ENCODE peak calls at places on chromosomes 1 and 21, in six cellular contexts. J, R, D, F, E and Y are unnamed samples.

GRCh38 chr1:159880435-159880834 is 18.0 kb upstream of the VSIG8 start:
- DNase-seq in J (no peak), R (no peak), D (no peak), F (no peak), E (no peak), Y (no peak)

GRCh38 chr1:24085007-24085406 is 26.9 kb downstream of the MYOM3 start:
- DNase-seq in J (no peak), R (no peak), D (no peak), F (no peak), E (no peak), Y (no peak)

GRCh38 chr1:234529661-234530237 is 50.8 kb upstream of the TARBP1 start:
- DNase-seq in J (no peak), R (no peak), D (no peak), F (no peak), E (no peak), Y (no peak)

GRCh38 chr21:34983680-34984086 is 65.4 kb downstream of the RUNX1 start:
- DNase-seq in J (no peak), R (no peak), D (peak), F (no peak), E (no peak), Y (no peak)

GRCh38 chr1:179298952-179299351 is 5.4 kb downstream of the SOAT1 start:
- DNase-seq in J (no peak), R (no peak), D (no peak), F (no peak), E (no peak), Y (no peak)

GRCh38 chr1:239963861-239964260 is 127.8 kb upstream of the FMN2 start:
- DNase-seq in J (no peak), R (no peak), D (no peak), F (no peak), E (no peak), Y (no peak)

GRCh38 chr1:65170511-65171142 is 22.6 kb downstream of the AK4 start:
- DNase-seq in J (no peak), R (peak), D (no peak), F (peak), E (no peak), Y (no peak)

GRCh38 chr1:55214903-55215193 is 316 bp downstream of the USP24 start:
- DNase-seq in J (peak), R (peak), D (peak), F (no peak), E (peak), Y (peak)

GRCh38 chr1:54835970-54836369 is 34.8 kb upstream of the TTC22 start:
- DNase-seq in J (no peak), R (no peak), D (no peak), F (no peak), E (no peak), Y (no peak)

GRCh38 chr1:175978926-175979325 is 228.2 kb downstream of the COP1 start:
- DNase-seq in J (no peak), R (no peak), D (peak), F (no peak), E (no peak), Y (no peak)

GRCh38 chr1:50023292-50024159 is at the start of gene AGBL4:
- DNase-seq in J (peak), R (peak), D (peak), F (no peak), E (peak), Y (no peak)

GRCh38 chr1:236166041-236166440 is 23.7 kb downstream of the GPR137B start:
- DNase-seq in J (no peak), R (no peak), D (no peak), F (no peak), E (no peak), Y (no peak)

GRCh38 chr1:87242445-87243185 is 86.1 kb upstream of the LMO4 start:
- DNase-seq in J (no peak), R (no peak), D (no peak), F (no peak), E (no peak), Y (no peak)

GRCh38 chr1:59432531-59433439 is 135.9 kb downstream of the FGGY start:
- DNase-seq in J (no peak), R (no peak), D (no peak), F (no peak), E (no peak), Y (no peak)

GRCh38 chr1:62870148-62870547 is 86.2 kb downstream of the ATG4C start:
- DNase-seq in J (no peak), R (no peak), D (no peak), F (no peak), E (no peak), Y (no peak)

GRCh38 chr1:227891955-227892871 is 55.5 kb downstream of the WNT9A start:
- DNase-seq in J (peak), R (peak), D (no peak), F (peak), E (peak), Y (peak)

GRCh38 chr1:23178931-23179330 is 10.3 kb upstream of the LUZP1 start:
- DNase-seq in J (peak), R (no peak), D (peak), F (no peak), E (no peak), Y (peak)

GRCh38 chr21:38042246-38042645 is 126.0 kb upstream of the KCNJ6 start:
- DNase-seq in J (no peak), R (no peak), D (no peak), F (no peak), E (no peak), Y (no peak)

GRCh38 chr1:236489710-236490377 is 33.9 kb upstream of the LGALS8 start:
- DNase-seq in J (peak), R (no peak), D (peak), F (no peak), E (no peak), Y (peak)

GRCh38 chr1:55144886-55145285 is 70.3 kb downstream of the USP24 start:
- DNase-seq in J (no peak), R (no peak), D (no peak), F (no peak), E (no peak), Y (no peak)

GRCh38 chr1:206842851-206843250 is 22.6 kb upstream of the IL20 start:
- DNase-seq in J (no peak), R (no peak), D (no peak), F (no peak), E (no peak), Y (peak)

GRCh38 chr1:91166106-91166712 is 144.4 kb upstream of the ZNF644 start:
- DNase-seq in J (peak), R (peak), D (peak), F (no peak), E (peak), Y (peak)

GRCh38 chr1:24558455-24558854 is 2.6 kb downstream of the NCMAP start:
- DNase-seq in J (no peak), R (no peak), D (no peak), F (no peak), E (no peak), Y (no peak)

GRCh38 chr1:206489980-206490534 is 17.3 kb upstream of the RASSF5 start:
- DNase-seq in J (peak), R (peak), D (peak), F (peak), E (peak), Y (peak)

GRCh38 chr1:38026592-38027200 is 14.2 kb downstream of the UTP11 start:
- DNase-seq in J (peak), R (no peak), D (peak), F (no peak), E (peak), Y (peak)

GRCh38 chr1:57424231-57425027 is 569 bp upstream of the DAB1 start:
- DNase-seq in J (peak), R (no peak), D (no peak), F (no peak), E (peak), Y (peak)

GRCh38 chr1:58874757-58875755 is 91.2 kb upstream of the JUN start:
- DNase-seq in J (no peak), R (peak), D (peak), F (peak), E (no peak), Y (peak)

GRCh38 chr21:43355925-43356289 is 71.0 kb downstream of the SIK1 start:
- DNase-seq in J (no peak), R (no peak), D (no peak), F (no peak), E (no peak), Y (no peak)

GRCh38 chr1:222546548-222547259 is 1.2 kb downstream of the HHIPL2 start:
- DNase-seq in J (no peak), R (no peak), D (no peak), F (peak), E (no peak), Y (peak)

GRCh38 chr1:86708923-86709322 is 4.5 kb downstream of the SH3GLB1 start:
- DNase-seq in J (no peak), R (no peak), D (no peak), F (no peak), E (no peak), Y (no peak)

GRCh38 chr1:69567847-69568434 is at the start of gene LRRC7:
- DNase-seq in J (peak), R (no peak), D (peak), F (no peak), E (peak), Y (peak)

GRCh38 chr1:203085528-203086406 is at the start of gene MYOG:
- DNase-seq in J (no peak), R (no peak), D (no peak), F (no peak), E (no peak), Y (peak)

GRCh38 chr1:77220687-77221463 is 1.6 kb upstream of the PIGK start:
- DNase-seq in J (no peak), R (no peak), D (peak), F (no peak), E (no peak), Y (no peak)

GRCh38 chr1:48869116-48869893 is 92.6 kb upstream of the BEND5 start:
- DNase-seq in J (no peak), R (no peak), D (no peak), F (no peak), E (no peak), Y (peak)

GRCh38 chr1:55213029-55213884 is 1.9 kb downstream of the USP24 start:
- DNase-seq in J (no peak), R (no peak), D (no peak), F (no peak), E (no peak), Y (no peak)

GRCh38 chr21:45514311-45515021 is 27.8 kb downstream of the SLC19A1 start:
- DNase-seq in J (no peak), R (no peak), D (no peak), F (no peak), E (peak), Y (no peak)

GRCh38 chr1:110672001-110672752 is 2.6 kb downstream of the KCNA3 start:
- DNase-seq in J (no peak), R (no peak), D (no peak), F (no peak), E (peak), Y (peak)

GRCh38 chr1:162230096-162230495 is 146.6 kb downstream of the SPATA46 start:
- DNase-seq in J (peak), R (no peak), D (peak), F (no peak), E (no peak), Y (peak)
- TF ChIP-seq CTCF in J (no peak), R (no peak), D (peak), F (no peak), E (no peak), Y (peak)

DNA sequence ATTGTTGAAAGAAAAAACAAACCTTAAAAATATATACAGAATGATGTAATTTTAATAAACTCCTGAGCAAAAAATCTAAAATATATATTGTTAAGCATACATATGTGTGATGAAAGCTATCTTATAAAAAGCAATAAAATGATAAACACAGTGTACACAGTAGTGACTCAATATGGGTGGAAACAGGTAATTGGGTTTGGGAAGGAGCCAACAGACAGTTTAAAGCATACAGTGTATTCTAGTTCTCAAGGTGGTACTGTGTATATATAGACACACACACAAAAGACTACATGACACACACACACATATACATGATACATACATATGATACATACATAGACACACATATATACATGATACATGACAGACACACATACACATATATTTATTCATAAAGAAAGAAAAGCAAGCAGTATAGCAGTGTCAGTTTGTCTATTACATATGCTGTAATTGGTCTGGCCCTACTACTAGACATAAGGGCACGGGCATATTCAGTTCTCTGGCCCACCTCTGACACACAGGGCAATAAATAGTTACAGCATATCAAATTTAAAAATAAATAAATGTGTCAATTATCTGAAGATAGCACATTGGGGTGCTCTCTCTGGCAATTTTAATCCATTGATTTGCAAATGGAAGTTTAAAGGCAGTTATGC is 330.2 kb downstream of the S1PR1 start:
- DNase-seq in J (no peak), R (no peak), D (no peak), F (no peak), E (no peak), Y (no peak)
- TF ChIP-seq CTCF in J (no peak), R (no peak), D (no peak), F (no peak), E (no peak), Y (no peak)

GRCh38 chr1:209072481-209072880 is 511.0 kb upstream of the CAMK1G start:
- DNase-seq in J (no peak), R (no peak), D (no peak), F (no peak), E (no peak), Y (no peak)

GRCh38 chr1:209080170-209080781 is 503.2 kb upstream of the CAMK1G start:
- DNase-seq in J (no peak), R (no peak), D (no peak), F (no peak), E (no peak), Y (no peak)

GRCh38 chr1:209073879-209074278 is 509.6 kb upstream of the CAMK1G start:
- DNase-seq in J (no peak), R (no peak), D (no peak), F (no peak), E (no peak), Y (no peak)

GRCh38 chr1:209074575-209075250 is 508.8 kb upstream of the CAMK1G start:
- DNase-seq in J (no peak), R (no peak), D (no peak), F (no peak), E (no peak), Y (no peak)

GRCh38 chr1:209076688-209077087 is 506.8 kb upstream of the CAMK1G start:
- DNase-seq in J (no peak), R (no peak), D (peak), F (no peak), E (no peak), Y (no peak)
- TF ChIP-seq CTCF in J (no peak), R (no peak), D (peak), F (no peak), E (no peak), Y (peak)

DNA sequence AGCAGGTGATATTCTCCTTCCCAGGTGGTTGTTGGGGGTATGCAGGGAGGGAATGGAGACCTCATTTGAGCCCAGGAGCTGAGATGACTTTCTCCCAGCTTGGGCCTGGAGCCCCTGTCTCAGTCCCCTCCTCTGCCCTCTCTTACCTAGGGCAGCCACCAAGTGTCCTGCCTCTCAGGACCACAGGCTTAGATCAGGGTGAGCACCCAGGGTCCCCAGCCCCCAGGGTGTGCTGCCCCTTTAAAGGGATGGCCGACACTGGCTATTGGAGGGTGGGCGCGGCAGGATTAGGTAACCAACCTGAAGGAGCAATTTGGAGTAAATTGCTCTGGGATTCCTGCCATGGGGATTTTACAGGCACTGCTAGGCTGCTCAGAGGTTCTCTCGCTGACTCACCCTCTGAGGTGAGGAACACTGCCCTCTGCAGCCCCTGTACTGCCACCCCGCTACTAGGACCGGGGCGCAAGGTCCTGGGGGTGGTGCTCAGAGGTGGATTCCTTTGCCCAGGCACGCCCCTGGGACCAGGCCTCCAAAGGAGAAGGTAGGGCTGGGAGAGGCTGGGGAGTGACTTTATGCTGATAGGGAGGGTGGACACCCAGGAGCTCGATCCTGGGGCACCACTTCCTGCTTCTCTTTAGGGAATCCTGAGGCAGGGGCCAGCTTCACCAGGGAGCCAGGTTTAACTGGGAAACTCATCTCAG is 1.5 kb downstream of the RPS6KA1 start:
- DNase-seq in J (no peak), R (no peak), D (no peak), F (no peak), E (no peak), Y (peak)
- TF ChIP-seq CTCF in J (no peak), R (no peak), D (no peak), F (no peak), E (no peak), Y (peak)

DNA sequence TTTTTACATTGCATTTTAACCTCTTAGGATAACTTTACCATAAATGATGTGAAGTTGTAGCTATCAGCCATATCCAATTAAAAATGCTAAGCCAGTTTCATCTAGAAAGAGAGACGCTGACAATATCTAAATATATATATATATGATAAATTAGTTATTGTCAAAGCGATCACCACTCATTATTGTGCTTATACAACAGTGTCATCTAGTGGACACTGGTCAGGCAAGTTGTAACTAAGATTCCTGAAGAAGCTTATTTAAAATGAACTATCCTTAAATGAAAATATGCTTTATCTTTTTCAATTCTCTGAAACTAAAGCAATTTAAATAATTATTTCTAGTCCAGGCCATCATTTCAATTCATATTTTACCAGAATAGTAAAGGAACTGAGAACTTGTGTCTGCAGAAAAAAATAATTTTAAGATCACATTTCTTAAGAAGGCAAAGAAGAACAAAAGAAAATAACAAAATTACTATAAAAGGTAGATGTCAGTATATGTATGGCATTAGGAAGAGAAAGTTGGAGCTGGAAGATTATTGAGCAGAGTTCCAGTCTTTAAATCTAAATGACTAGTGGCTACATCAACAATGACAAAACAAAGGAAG is 193.3 kb upstream of the SNX7 start:
- DNase-seq in J (peak), R (no peak), D (peak), F (no peak), E (no peak), Y (peak)
- TF ChIP-seq CTCF in J (peak), R (peak), D (peak), F (no peak), E (peak), Y (peak)

DNA sequence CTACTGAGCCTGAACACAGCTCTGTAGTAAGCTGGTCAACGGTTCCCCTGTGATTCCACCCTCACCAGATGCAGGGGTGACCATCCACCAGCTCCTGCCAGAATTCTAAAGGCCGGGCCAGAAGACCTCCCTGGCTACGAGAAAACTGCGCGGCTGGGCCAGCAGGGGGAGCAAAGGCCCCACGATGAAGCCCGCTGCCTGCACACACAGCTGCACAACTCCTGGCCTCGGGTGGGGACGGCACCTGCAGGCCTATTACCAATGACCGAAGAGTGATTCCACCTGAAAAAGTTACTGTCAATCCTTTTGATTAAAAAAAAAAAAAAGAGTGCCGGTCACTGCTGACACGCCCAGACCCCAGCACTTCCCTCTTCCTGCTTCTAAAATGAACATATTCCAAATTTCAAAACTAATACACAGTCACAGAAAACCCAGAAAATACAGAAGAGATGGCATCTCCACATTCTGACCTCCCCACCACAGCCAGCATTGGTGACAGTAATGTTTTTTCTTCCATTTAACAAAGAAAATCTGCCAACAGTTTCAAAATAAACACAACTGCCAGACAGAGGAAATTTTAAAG is 49.8 kb upstream of the RIPK4 start:
- DNase-seq in J (peak), R (peak), D (peak), F (peak), E (peak), Y (peak)
- TF ChIP-seq CTCF in J (peak), R (peak), D (peak), F (peak), E (peak), Y (peak)

GRCh38 chr1:44151808-44152207 is 10.4 kb upstream of the KLF18 start:
- DNase-seq in J (no peak), R (no peak), D (no peak), F (no peak), E (no peak), Y (no peak)

GRCh38 chr1:44154665-44155064 is 13.2 kb upstream of the KLF18 start:
- DNase-seq in J (no peak), R (no peak), D (no peak), F (no peak), E (no peak), Y (no peak)

GRCh38 chr1:44154049-44154448 is 12.6 kb upstream of the KLF18 start:
- DNase-seq in J (no peak), R (no peak), D (no peak), F (no peak), E (no peak), Y (peak)

GRCh38 chr1:44147582-44147981 is 6.2 kb upstream of the KLF18 start:
- DNase-seq in J (no peak), R (no peak), D (no peak), F (no peak), E (no peak), Y (no peak)

DNA sequence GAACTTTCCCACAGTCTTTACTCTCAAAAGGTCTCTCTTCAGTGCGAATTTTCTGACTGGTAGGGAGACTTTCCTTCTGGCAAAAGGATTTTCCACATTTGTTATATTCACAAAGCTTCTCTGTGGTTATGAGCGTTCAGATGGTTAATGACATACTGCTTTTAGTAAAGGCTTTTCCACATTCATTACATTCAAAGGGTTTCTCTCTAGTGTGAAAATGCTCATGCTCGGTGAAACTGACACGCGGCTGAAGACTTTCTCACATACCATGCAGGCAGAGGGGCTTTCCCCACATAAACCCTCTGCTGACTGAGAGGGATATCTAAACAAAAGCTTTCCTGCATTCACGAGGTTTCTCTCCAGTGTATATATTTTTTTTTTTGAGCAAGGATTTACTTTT is 9.9 kb upstream of the KLF18 start:
- DNase-seq in J (no peak), R (no peak), D (no peak), F (no peak), E (no peak), Y (no peak)
- TF ChIP-seq CTCF in J (no peak), R (no peak), D (no peak), F (no peak), E (no peak), Y (no peak)